ENCODE peak calls at places on chromosome 7, in six cellular contexts. D is A549, J is IMR-90, F is left ventricle myocardium inferior, Q is HL-60, Z is H9. R is an unnamed sample.

GRCh38 chr7:138875794-138876193 is 77.8 kb upstream of the ATP6V0A4 start:
- DNase-seq in D (no peak), J (peak; percentile 96), F (no peak), Q (no peak), Z (no peak), R (no peak)

GRCh38 chr7:51140203-51140938 is 176.2 kb downstream of the COBL start:
- DNase-seq in D (no peak), J (no peak), F (peak; percentile 38), Q (no peak), Z (no peak), R (no peak)

GRCh38 chr7:125857606-125858005 is 928.0 kb upstream of the POT1 start:
- DNase-seq in D (no peak), J (no peak), F (no peak), Q (no peak), Z (no peak), R (no peak)

GRCh38 chr7:99505324-99505662 is 831 bp downstream of the ZKSCAN5 start:
- DNase-seq in D (no peak), J (no peak), F (no peak), Q (no peak), Z (no peak), R (no peak)

GRCh38 chr7:155467846-155468821 is 10.2 kb downstream of the EN2 start:
- DNase-seq in D (no peak), J (no peak), F (no peak), Q (no peak), Z (peak; percentile 71), R (no peak)

GRCh38 chr7:155699180-155699579 is 54.7 kb downstream of the RBM33 start:
- DNase-seq in D (no peak), J (no peak), F (no peak), Q (no peak), Z (no peak), R (no peak)

GRCh38 chr7:148700693-148701092 is 2.0 kb downstream of the CUL1 start:
- DNase-seq in D (no peak), J (peak; percentile 50), F (no peak), Q (no peak), Z (no peak), R (no peak)

GRCh38 chr7:75971961-75972763 is 22.2 kb downstream of the TMEM120A start:
- DNase-seq in D (peak; percentile 66), J (no peak), F (peak; percentile 74), Q (peak; percentile 97), Z (no peak), R (no peak)

GRCh38 chr7:2433713-2434550 is 30.5 kb downstream of the CHST12 start:
- DNase-seq in D (no peak), J (no peak), F (no peak), Q (no peak), Z (no peak), R (no peak)

GRCh38 chr7:41256186-41256945 is 446.5 kb downstream of the INHBA start:
- DNase-seq in D (no peak), J (peak; percentile 59), F (no peak), Q (no peak), Z (no peak), R (no peak)

GRCh38 chr7:90678986-90679385 is 82.9 kb downstream of the CDK14 start:
- DNase-seq in D (no peak), J (no peak), F (no peak), Q (no peak), Z (no peak), R (no peak)

GRCh38 chr7:114086491-114086905 is 167.7 kb upstream of the PPP1R3A start:
- DNase-seq in D (no peak), J (no peak), F (peak; percentile 26), Q (no peak), Z (peak; percentile 30), R (no peak)

GRCh38 chr7:1046722-1047679 is 2.7 kb downstream of the GPR146 start:
- DNase-seq in D (no peak), J (no peak), F (no peak), Q (no peak), Z (no peak), R (no peak)

GRCh38 chr7:3650844-3651243 is 349.8 kb downstream of the SDK1 start:
- DNase-seq in D (no peak), J (peak; percentile 76), F (no peak), Q (no peak), Z (no peak), R (no peak)

GRCh38 chr7:37216923-37217322 is 231.7 kb downstream of the ELMO1 start:
- DNase-seq in D (no peak), J (no peak), F (no peak), Q (no peak), Z (no peak), R (no peak)

GRCh38 chr7:153566324-153566723 is 485.9 kb upstream of the DPP6 start:
- DNase-seq in D (no peak), J (no peak), F (no peak), Q (no peak), Z (no peak), R (no peak)

GRCh38 chr7:155560196-155560595 is 13.8 kb upstream of the CNPY1 start:
- DNase-seq in D (no peak), J (no peak), F (no peak), Q (no peak), Z (no peak), R (no peak)

GRCh38 chr7:139771001-139771956 is 6.5 kb downstream of the HIPK2 start:
- DNase-seq in D (peak; percentile 72), J (peak; percentile 94), F (no peak), Q (peak; percentile 38), Z (no peak), R (peak; percentile 80)

GRCh38 chr7:139543801-139544603 is 20.5 kb downstream of the CLEC2L start:
- DNase-seq in D (no peak), J (no peak), F (no peak), Q (no peak), Z (peak; percentile 65), R (no peak)

DNA sequence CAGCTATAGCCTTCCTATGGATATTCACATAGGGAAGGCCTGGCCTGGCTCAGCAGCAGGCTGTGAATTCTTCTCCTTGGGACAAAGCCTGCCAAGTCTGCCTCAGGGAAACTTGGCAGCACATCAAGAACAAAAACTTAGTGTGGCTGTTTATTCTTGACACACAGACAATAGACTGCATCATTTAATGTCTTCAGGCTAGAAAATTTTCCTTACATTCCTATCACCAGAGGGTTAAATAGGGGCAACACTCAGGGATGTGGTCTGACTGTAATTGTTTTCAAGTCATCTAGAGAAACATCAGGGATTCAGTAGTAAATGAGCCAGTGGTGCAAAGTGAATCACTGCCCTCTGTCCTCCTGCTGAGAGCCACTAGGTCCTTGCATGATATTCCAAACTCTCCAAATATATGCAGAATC is 137.3 kb downstream of the SEMA3C start:
- DNase-seq in D (no peak), J (peak; percentile 71), F (peak; percentile 35), Q (no peak), Z (no peak), R (peak; percentile 68)
- TF ChIP-seq CTCF in D (no peak), J (no peak), F (peak; percentile 16), Q (no peak), Z (no peak), R (no peak)

DNA sequence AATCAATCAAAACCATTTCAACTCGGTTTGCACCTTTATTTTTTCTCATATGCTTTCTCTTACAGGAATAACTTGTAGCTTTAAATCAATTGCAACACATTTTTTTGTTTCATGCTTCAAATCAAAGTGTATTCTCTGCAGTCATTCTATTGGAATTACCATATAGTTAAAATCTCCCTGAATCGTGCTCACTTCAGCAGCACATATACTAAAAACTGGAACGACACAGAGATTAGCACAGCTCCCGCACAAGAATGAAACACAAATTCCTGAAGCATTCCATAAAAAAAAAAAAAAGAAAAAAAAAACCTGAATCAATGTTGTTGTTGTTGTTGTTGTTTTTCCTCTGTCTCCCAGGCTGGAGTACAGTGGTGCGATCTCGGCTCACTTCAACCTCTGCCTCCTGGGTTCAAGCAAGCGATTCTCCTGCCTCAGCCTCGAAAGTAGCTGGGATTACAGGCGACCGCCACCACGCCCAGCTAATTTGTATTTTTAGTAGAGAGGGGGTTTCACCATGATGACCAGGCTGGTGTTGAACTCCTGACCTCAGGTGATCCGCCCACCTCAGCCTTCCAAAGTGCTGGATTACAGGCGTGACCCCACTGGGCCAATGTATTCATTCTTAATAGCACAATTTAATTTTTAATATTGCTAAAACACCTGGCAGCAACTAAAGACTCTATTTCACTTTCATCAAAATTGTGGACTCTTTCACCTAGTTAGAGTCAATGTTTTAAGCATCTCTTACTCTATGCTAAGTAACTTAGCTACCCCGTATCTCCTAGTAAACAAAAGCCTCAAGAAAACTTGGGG is 26.3 kb downstream of the ANKRD61 start:
- DNase-seq in D (no peak), J (no peak), F (no peak), Q (no peak), Z (no peak), R (no peak)
- H3K27ac ChIP-seq in D (peak overlapping the region; percentile 96), J (peak overlapping the region; percentile 26), F (no peak overlapping the region), Q (no peak overlapping the region), Z (no peak overlapping the region), R (peak overlapping the region; percentile 90)

GRCh38 chr7:80294321-80294720 is 159.7 kb downstream of the GNAI1 start:
- DNase-seq in D (no peak), J (peak; percentile 74), F (no peak), Q (no peak), Z (no peak), R (no peak)

GRCh38 chr7:80286611-80287010 is 152.0 kb downstream of the GNAI1 start:
- DNase-seq in D (no peak), J (no peak), F (no peak), Q (no peak), Z (no peak), R (no peak)

GRCh38 chr7:80284848-80285247 is 150.2 kb downstream of the GNAI1 start:
- DNase-seq in D (no peak), J (peak; percentile 95), F (no peak), Q (no peak), Z (no peak), R (peak; percentile 17)

GRCh38 chr7:80287400-80288174 is 153.0 kb downstream of the GNAI1 start:
- DNase-seq in D (no peak), J (no peak), F (no peak), Q (no peak), Z (no peak), R (no peak)

GRCh38 chr7:80288175-80289122 is 153.8 kb downstream of the GNAI1 start:
- DNase-seq in D (no peak), J (peak; percentile 84), F (no peak), Q (no peak), Z (peak; percentile 29), R (no peak)
- TF ChIP-seq CTCF in D (peak; percentile 48), J (peak; percentile 29), F (peak; percentile 49), Q (no peak), Z (peak; percentile 63), R (no peak)

GRCh38 chr7:132584796-132585494 is 8.7 kb upstream of the PLXNA4 start:
- DNase-seq in D (no peak), J (no peak), F (no peak), Q (no peak), Z (no peak), R (no peak)

GRCh38 chr7:132592238-132592946 is 16.1 kb upstream of the PLXNA4 start:
- DNase-seq in D (no peak), J (no peak), F (no peak), Q (no peak), Z (peak; percentile 4), R (no peak)

GRCh38 chr7:132592947-132593335 is 16.7 kb upstream of the PLXNA4 start:
- DNase-seq in D (no peak), J (no peak), F (no peak), Q (no peak), Z (peak; percentile 7), R (no peak)

GRCh38 chr7:132590162-132590561 is 13.9 kb upstream of the PLXNA4 start:
- DNase-seq in D (no peak), J (no peak), F (no peak), Q (no peak), Z (peak; percentile 0), R (no peak)

DNA sequence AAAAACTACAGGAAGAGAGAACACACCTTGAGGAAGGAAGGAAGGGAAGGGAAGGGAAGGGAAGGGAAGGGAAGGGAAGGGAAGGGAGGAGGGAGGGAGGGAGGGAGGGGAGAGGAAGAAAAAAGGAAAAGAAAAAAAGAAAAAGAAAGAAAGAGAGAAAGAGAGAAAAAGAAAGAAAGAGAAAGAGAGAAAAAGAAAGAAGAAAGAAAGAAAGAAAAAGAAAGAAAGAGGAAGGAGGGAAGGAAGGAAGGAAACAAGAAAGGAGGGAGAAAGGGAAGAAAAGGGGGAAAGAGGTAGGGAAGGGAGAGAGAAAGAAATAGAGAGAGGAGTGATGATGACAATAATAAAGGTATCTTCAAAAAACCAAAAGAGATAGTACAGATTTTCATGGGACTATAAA is 12.3 kb upstream of the PLXNA4 start:
- DNase-seq in D (no peak), J (no peak), F (no peak), Q (no peak), Z (no peak), R (no peak)
- H3K27ac ChIP-seq in D (no peak overlapping the region), J (no peak overlapping the region), F (no peak overlapping the region), Q (no peak overlapping the region), Z (no peak overlapping the region), R (no peak overlapping the region)